ENCODE peak calls at places on chromosome X, in four cellular contexts. N is HT1080, E is amygdala, J is AML-193. Q is an unnamed sample.

GRCh38 chrX:105822138-105823091 is at the start of gene NRK:
- DNase-seq in J (no peak), N (no peak), E (no peak), Q (no peak)

GRCh38 chrX:11558972-11559371 is 106.7 kb downstream of the ARHGAP6 start:
- DNase-seq in E (no peak), N (peak), J (peak), Q (no peak)

GRCh38 chrX:154298312-154298711 is 2.7 kb downstream of the TKTL1 start:
- DNase-seq in N (no peak), J (no peak), E (no peak), Q (no peak)

GRCh38 chrX:153882086-153882498 is 3.9 kb downstream of the L1CAM start:
- DNase-seq in J (no peak), E (no peak), N (peak), Q (no peak)

GRCh38 chrX:43474321-43474720 is 181.8 kb upstream of the MAOA start:
- DNase-seq in E (no peak), J (no peak), N (peak), Q (no peak)

GRCh38 chrX:48021026-48021900 is 14.5 kb downstream of the SPACA5 start:
- DNase-seq in E (peak), J (no peak), N (peak), Q (peak)

GRCh38 chrX:71514367-71515038 is 18.4 kb upstream of the OGT start:
- DNase-seq in E (no peak), N (no peak), J (no peak), Q (no peak)

GRCh38 chrX:29728639-29729038 is 486.7 kb upstream of the MAGEB2 start:
- DNase-seq in N (no peak), J (no peak), E (no peak), Q (no peak)

GRCh38 chrX:123740006-123740405 is 7.2 kb upstream of the THOC2 start:
- DNase-seq in J (no peak), E (no peak), N (no peak), Q (no peak)

GRCh38 chrX:135416546-135416945 is 5.2 kb upstream of the SMIM10L2A start:
- DNase-seq in J (no peak), N (peak), E (no peak), Q (no peak)

GRCh38 chrX:98331407-98331806 is 1447.7 kb downstream of the RPA4 start:
- DNase-seq in E (no peak), N (no peak), J (no peak), Q (no peak)

GRCh38 chrX:149495573-149496071 is 9.5 kb downstream of the IDS start:
- DNase-seq in N (peak), E (no peak), J (no peak), Q (peak)

GRCh38 chrX:109880629-109881028 is 122.3 kb upstream of the TMEM164 start:
- DNase-seq in N (peak), E (no peak), J (peak), Q (no peak)

GRCh38 chrX:19585370-19586082 is 70.2 kb upstream of the MAP3K15 start:
- DNase-seq in E (no peak), N (no peak), J (no peak), Q (no peak)

GRCh38 chrX:23334871-23335599 is 386 bp downstream of the PTCHD1 start:
- DNase-seq in J (no peak), N (no peak), E (peak), Q (no peak)

GRCh38 chrX:46953597-46953996 is 41.4 kb downstream of the JADE3 start:
- DNase-seq in J (no peak), E (no peak), N (no peak), Q (no peak)

GRCh38 chrX:152912121-152912520 is 14.3 kb downstream of the ZNF185 start:
- DNase-seq in N (no peak), E (no peak), J (no peak), Q (no peak)

GRCh38 chrX:145825896-145826295 is 8.3 kb downstream of the SLITRK2 start:
- DNase-seq in N (no peak), J (peak), E (no peak), Q (no peak)

GRCh38 chrX:2820131-2820771 is 8.5 kb upstream of the GYG2 start:
- DNase-seq in J (no peak), E (no peak), N (no peak), Q (no peak)

GRCh38 chrX:11480626-11481025 is 185.1 kb downstream of the ARHGAP6 start:
- DNase-seq in J (no peak), N (no peak), E (no peak), Q (no peak)

GRCh38 chrX:107672955-107673378 is 44.7 kb downstream of the PRPS1 start:
- DNase-seq in E (peak), N (peak), J (peak), Q (no peak)

GRCh38 chrX:66074920-66075879 is 35.3 kb upstream of the VSIG4 start:
- DNase-seq in J (peak), N (peak), E (no peak), Q (no peak)

GRCh38 chrX:148552775-148553174 is 52.4 kb downstream of the AFF2 start:
- DNase-seq in J (no peak), N (no peak), E (no peak), Q (no peak)